ENCODE peak calls at places on chromosomes 3 and 15, in seven cellular contexts. W, V, P, N, O, A and S are unnamed samples.

GRCh38 chr3:172615296-172615695 is 92.1 kb upstream of the TNFSF10 start:
- DNase-seq in W (no peak), V (no peak), P (no peak), N (no peak), O (no peak), A (no peak), S (no peak)

GRCh38 chr3:190381356-190381940 is 6.5 kb upstream of the CLDN16 start:
- DNase-seq in W (no peak), V (peak), P (no peak), N (peak), O (no peak), A (peak), S (peak)

GRCh38 chr3:159840900-159841299 is 147.7 kb upstream of the IL12A start:
- DNase-seq in W (no peak), V (peak), P (no peak), N (peak), O (no peak), A (peak), S (peak)

GRCh38 chr3:194979173-194979572 is 291.8 kb downstream of the XXYLT1 start:
- DNase-seq in W (no peak), V (no peak), P (no peak), N (no peak), O (no peak), A (no peak), S (no peak)

GRCh38 chr15:92143765-92144164 is 249.9 kb upstream of the ST8SIA2 start:
- DNase-seq in W (no peak), V (no peak), P (no peak), N (no peak), O (no peak), A (no peak), S (no peak)

GRCh38 chr3:152257246-152258074 is 11.3 kb upstream of the MBNL1 start:
- DNase-seq in W (no peak), V (no peak), P (no peak), N (peak), O (no peak), A (no peak), S (no peak)

GRCh38 chr3:49591615-49592014 is 37.3 kb downstream of the BSN start:
- DNase-seq in W (no peak), V (no peak), P (no peak), N (no peak), O (no peak), A (no peak), S (no peak)

GRCh38 chr3:121943434-121943833 is 49.2 kb downstream of the SLC15A2 start:
- DNase-seq in W (no peak), V (peak), P (no peak), N (peak), O (no peak), A (peak), S (no peak)

GRCh38 chr15:44186724-44187123 is 8.3 kb downstream of the FRMD5 start:
- DNase-seq in W (no peak), V (no peak), P (no peak), N (no peak), O (no peak), A (no peak), S (no peak)

GRCh38 chr3:20990896-20991295 is 760.1 kb downstream of the ZNF385D start:
- DNase-seq in W (no peak), V (no peak), P (no peak), N (no peak), O (no peak), A (no peak), S (no peak)

GRCh38 chr3:156633335-156633734 is 41.1 kb upstream of the TIPARP start:
- DNase-seq in W (peak), V (no peak), P (no peak), N (no peak), O (no peak), A (no peak), S (peak)

GRCh38 chr3:84125760-84126159 is 833.0 kb upstream of the CADM2 start:
- DNase-seq in W (no peak), V (no peak), P (no peak), N (no peak), O (no peak), A (no peak), S (no peak)

GRCh38 chr15:38828031-38828532 is 263.5 kb upstream of the RASGRP1 start:
- DNase-seq in W (no peak), V (no peak), P (no peak), N (no peak), O (no peak), A (no peak), S (peak)

GRCh38 chr15:33720952-33721351 is 247.3 kb upstream of the CHRM5 start:
- DNase-seq in W (no peak), V (peak), P (no peak), N (peak), O (no peak), A (peak), S (peak)

GRCh38 chr3:107441617-107442016 is 64.4 kb downstream of the CCDC54 start:
- DNase-seq in W (no peak), V (peak), P (peak), N (no peak), O (no peak), A (no peak), S (no peak)

GRCh38 chr3:133117342-133117741 is 79.2 kb downstream of the TMEM108 start:
- DNase-seq in W (no peak), V (no peak), P (peak), N (no peak), O (no peak), A (no peak), S (no peak)

GRCh38 chr3:178845446-178846118 is 226.0 kb downstream of the ZMAT3 start:
- DNase-seq in W (no peak), V (no peak), P (no peak), N (peak), O (no peak), A (no peak), S (no peak)

GRCh38 chr3:3087279-3087678 is 22.9 kb downstream of the IL5RA start:
- DNase-seq in W (no peak), V (no peak), P (no peak), N (no peak), O (no peak), A (no peak), S (no peak)

GRCh38 chr3:83523470-83524073 is 1435.2 kb upstream of the CADM2 start:
- DNase-seq in W (no peak), V (peak), P (peak), N (peak), O (no peak), A (peak), S (no peak)

GRCh38 chr15:57323299-57323805 is 53.0 kb upstream of the CGNL1 start:
- DNase-seq in W (no peak), V (no peak), P (peak), N (no peak), O (no peak), A (no peak), S (no peak)
- H3K4me3 ChIP-seq in W (no peak), V (no peak), P (no peak), N (no peak), O (no peak), A (no peak), S (no peak)

DNA sequence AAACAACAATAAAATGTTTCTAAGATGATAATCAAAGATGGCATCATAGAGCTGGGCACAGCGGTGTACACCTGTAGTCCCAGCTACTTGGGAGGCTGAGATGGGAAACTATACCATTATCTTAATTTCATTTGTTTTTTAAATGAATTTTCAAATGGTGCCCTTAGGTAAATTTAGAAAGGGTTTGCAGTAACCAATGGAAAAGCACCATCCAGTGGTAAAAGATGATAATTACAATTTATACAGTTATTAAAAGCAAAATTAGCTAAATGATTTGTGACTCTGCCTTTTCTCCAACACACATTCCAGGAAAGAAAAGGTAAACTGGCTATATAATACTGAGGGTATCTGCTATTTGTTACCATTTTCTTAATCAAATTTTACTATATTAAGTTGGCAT is 14.4 kb upstream of the ANKRD28 start:
- DNase-seq in W (no peak), V (peak), P (no peak), N (peak), O (no peak), A (peak), S (peak)
- TF ChIP-seq CTCF in W (peak), V (peak), P (peak), N (peak), O (peak), A (peak), S (peak)

GRCh38 chr3:10188798-10189556 is 24.3 kb downstream of the IRAK2 start:
- DNase-seq in W (no peak), V (no peak), P (no peak), N (peak), O (no peak), A (no peak), S (no peak)
- H3K4me3 ChIP-seq in W (no peak), V (no peak), P (no peak), N (no peak), O (no peak), A (no peak), S (no peak)

GRCh38 chr15:66045542-66045941 is 176.3 kb downstream of the RAB11A start:
- DNase-seq in W (no peak), V (no peak), P (no peak), N (no peak), O (no peak), A (no peak), S (no peak)

GRCh38 chr15:66046326-66046725 is 177.0 kb downstream of the RAB11A start:
- DNase-seq in W (no peak), V (no peak), P (no peak), N (no peak), O (no peak), A (no peak), S (no peak)

GRCh38 chr15:66044837-66045236 is 175.5 kb downstream of the RAB11A start:
- DNase-seq in W (no peak), V (no peak), P (no peak), N (no peak), O (no peak), A (no peak), S (no peak)

GRCh38 chr15:66047321-66048024 is 178.2 kb downstream of the RAB11A start:
- DNase-seq in W (no peak), V (no peak), P (no peak), N (no peak), O (no peak), A (no peak), S (no peak)

GRCh38 chr15:66046751-66047150 is 177.5 kb downstream of the RAB11A start:
- DNase-seq in W (no peak), V (no peak), P (no peak), N (no peak), O (no peak), A (no peak), S (no peak)
- TF ChIP-seq CTCF in W (no peak), V (peak), P (peak), N (peak), O (no peak), A (no peak), S (no peak)

GRCh38 chr3:9749333-9749662 is 454 bp upstream of the OGG1 start:
- DNase-seq in W (no peak), V (no peak), P (no peak), N (no peak), O (no peak), A (no peak), S (no peak)

GRCh38 chr3:9749663-9750555 is at the start of gene OGG1:
- DNase-seq in W (peak), V (peak), P (peak), N (peak), O (peak), A (peak), S (peak)

GRCh38 chr3:9757427-9757826 is 7.7 kb downstream of the OGG1 start:
- DNase-seq in W (no peak), V (no peak), P (no peak), N (no peak), O (no peak), A (no peak), S (no peak)

GRCh38 chr3:9750556-9751411 is 1.0 kb downstream of the OGG1 start:
- DNase-seq in W (no peak), V (peak), P (no peak), N (no peak), O (no peak), A (no peak), S (peak)

GRCh38 chr3:9754678-9755077 is 4.9 kb downstream of the OGG1 start:
- DNase-seq in W (no peak), V (peak), P (no peak), N (no peak), O (no peak), A (no peak), S (no peak)
- H3K4me3 ChIP-seq in W (no peak), V (no peak), P (no peak), N (no peak), O (no peak), A (no peak), S (no peak)

DNA sequence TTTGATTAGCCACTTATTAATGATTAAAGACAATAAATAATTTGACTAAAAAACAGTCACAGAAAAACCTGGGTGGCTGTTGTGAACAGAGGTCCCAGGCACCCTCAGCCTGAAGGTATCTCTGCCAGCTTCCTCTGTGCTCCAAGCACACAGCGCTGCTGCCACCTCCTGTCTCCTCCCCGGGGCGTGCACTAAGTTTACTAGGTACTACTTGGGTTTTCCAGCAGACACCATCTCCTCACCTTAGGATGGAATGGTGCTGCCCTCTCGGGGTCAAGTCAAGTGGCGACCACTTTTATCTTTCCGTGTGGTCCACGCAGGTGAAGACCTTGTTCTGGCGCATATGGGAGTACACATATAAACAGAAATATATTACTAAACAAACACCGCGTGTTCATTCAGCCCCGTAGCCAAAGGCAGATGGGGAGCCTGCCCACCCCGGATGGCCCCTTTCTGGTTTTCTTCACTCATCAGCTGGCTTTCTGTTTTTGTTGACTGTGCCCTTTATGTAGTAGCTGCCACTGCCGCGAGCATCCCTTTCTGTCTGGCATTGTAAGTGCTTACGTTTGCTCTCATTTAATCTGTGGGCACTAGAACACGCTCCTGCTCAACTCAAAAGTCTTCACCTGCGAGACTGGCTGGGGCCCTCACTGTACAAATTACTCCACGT is 128.0 kb downstream of the LRIG1 start:
- DNase-seq in W (no peak), V (peak), P (peak), N (no peak), O (peak), A (peak), S (peak)
- TF ChIP-seq CTCF in W (no peak), V (peak), P (peak), N (no peak), O (peak), A (peak), S (peak)

GRCh38 chr3:9810846-9811245 is 784 bp downstream of the TTLL3 start:
- DNase-seq in W (no peak), V (no peak), P (no peak), N (no peak), O (no peak), A (no peak), S (peak)
- H3K4me3 ChIP-seq in W (peak), V (peak), P (peak), N (no peak), O (no peak), A (peak), S (peak)

GRCh38 chr15:47990821-47991220 is 130.0 kb upstream of the SLC24A5 start:
- DNase-seq in W (no peak), V (no peak), P (no peak), N (no peak), O (no peak), A (no peak), S (no peak)

GRCh38 chr15:47988564-47988963 is 132.2 kb upstream of the SLC24A5 start:
- DNase-seq in W (no peak), V (no peak), P (no peak), N (no peak), O (no peak), A (no peak), S (no peak)

GRCh38 chr15:47987461-47987860 is 133.3 kb upstream of the SLC24A5 start:
- DNase-seq in W (no peak), V (no peak), P (no peak), N (no peak), O (no peak), A (no peak), S (no peak)

GRCh38 chr15:47985568-47985967 is 135.2 kb upstream of the SLC24A5 start:
- DNase-seq in W (no peak), V (no peak), P (no peak), N (no peak), O (no peak), A (no peak), S (no peak)

DNA sequence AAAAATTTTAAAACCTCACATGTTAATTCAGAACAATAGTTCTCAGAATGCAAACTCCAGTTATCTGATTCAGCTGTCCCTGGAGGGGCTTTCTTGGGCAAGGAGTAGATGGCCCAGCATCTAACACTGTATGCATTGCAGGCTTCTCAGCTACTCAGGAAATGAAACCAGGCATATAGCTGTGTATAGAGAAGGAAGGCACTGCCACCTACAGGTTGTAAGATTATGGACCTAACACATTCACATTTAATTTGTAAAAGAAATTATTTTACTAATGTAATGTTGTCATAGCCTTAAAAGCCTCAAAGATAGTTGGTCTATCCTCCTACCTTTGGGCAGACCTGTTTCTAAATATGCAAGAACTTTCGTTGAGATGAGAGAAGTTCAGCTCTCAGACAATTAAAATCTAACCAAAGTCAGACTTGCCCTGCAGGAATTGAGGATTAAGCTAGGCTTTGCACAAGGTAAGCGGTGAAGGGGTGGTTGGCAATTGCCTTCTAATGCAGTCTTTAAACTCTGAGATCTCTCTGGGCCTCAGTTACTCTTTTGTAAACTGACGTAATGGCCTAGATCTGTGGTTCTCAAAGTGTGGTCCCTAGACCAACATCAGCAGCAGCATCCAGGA is 132.8 kb upstream of the SLC24A5 start:
- DNase-seq in W (no peak), V (peak), P (peak), N (peak), O (no peak), A (peak), S (peak)
- TF ChIP-seq CTCF in W (peak), V (peak), P (peak), N (peak), O (peak), A (peak), S (peak)

GRCh38 chr3:58535531-58536500 is 1.2 kb downstream of the ACOX2 start:
- DNase-seq in W (no peak), V (peak), P (peak), N (peak), O (no peak), A (no peak), S (peak)
- H3K4me3 ChIP-seq in W (peak), V (no peak), P (peak), N (no peak), O (no peak), A (no peak), S (peak)

GRCh38 chr15:82103500-82103899 is 57.7 kb upstream of the MEX3B start:
- DNase-seq in W (no peak), V (no peak), P (no peak), N (no peak), O (no peak), A (no peak), S (no peak)
- TF ChIP-seq CTCF in W (no peak), V (peak), P (peak), N (peak), O (no peak), A (peak), S (no peak)